ENCODE peak calls at places on chromosomes 11 and 22, in five cellular contexts. One of them, this sample, is unnamed.
A peak's percentile ranks its signal among the peaks of the same experiment; 100 is the strongest.

GRCh38 chr11:9677951-9678350 is 14.1 kb downstream of the SWAP70 start:
- DNase-seq in stimulated activated CD4-positive, alpha-beta T cell treated with anti-CD3 and anti-CD28 coated beads, TNF-alpha, amount 100 ng/mL, for 4 hours: no peak
- DNase-seq in H4: no peak
- DNase-seq in heart right ventricle: no peak
- DNase-seq in brain microvascular endothelial cell: no peak
- DNase-seq in this sample: no peak

GRCh38 chr11:17600316-17601205 is 53.5 kb downstream of the OTOG start:
- DNase-seq in H4: no peak
- DNase-seq in stimulated activated CD4-positive, alpha-beta T cell treated with anti-CD3 and anti-CD28 coated beads, TNF-alpha, amount 100 ng/mL, for 4 hours: no peak
- DNase-seq in brain microvascular endothelial cell: no peak
- DNase-seq in heart right ventricle: no peak
- DNase-seq in this sample: peak; percentile 78

GRCh38 chr11:57426439-57426753 is 525 bp downstream of the SLC43A3 start:
- DNase-seq in stimulated activated CD4-positive, alpha-beta T cell treated with anti-CD3 and anti-CD28 coated beads, TNF-alpha, amount 100 ng/mL, for 4 hours: no peak
- DNase-seq in H4: no peak
- DNase-seq in brain microvascular endothelial cell: no peak
- DNase-seq in heart right ventricle: no peak
- DNase-seq in this sample: no peak

GRCh38 chr11:27770576-27770975 is 70.3 kb upstream of the BDNF start:
- DNase-seq in H4: no peak
- DNase-seq in heart right ventricle: no peak
- DNase-seq in brain microvascular endothelial cell: no peak
- DNase-seq in stimulated activated CD4-positive, alpha-beta T cell treated with anti-CD3 and anti-CD28 coated beads, TNF-alpha, amount 100 ng/mL, for 4 hours: no peak
- DNase-seq in this sample: no peak

GRCh38 chr11:105398636-105399035 is 211.2 kb upstream of the GRIA4 start:
- DNase-seq in H4: no peak
- DNase-seq in stimulated activated CD4-positive, alpha-beta T cell treated with anti-CD3 and anti-CD28 coated beads, TNF-alpha, amount 100 ng/mL, for 4 hours: no peak
- DNase-seq in brain microvascular endothelial cell: no peak
- DNase-seq in heart right ventricle: no peak
- DNase-seq in this sample: no peak

GRCh38 chr11:63978551-63979235 is 4.3 kb downstream of the COX8A start:
- DNase-seq in heart right ventricle: no peak
- DNase-seq in H4: no peak
- DNase-seq in stimulated activated CD4-positive, alpha-beta T cell treated with anti-CD3 and anti-CD28 coated beads, TNF-alpha, amount 100 ng/mL, for 4 hours: no peak
- DNase-seq in brain microvascular endothelial cell: no peak
- DNase-seq in this sample: no peak

GRCh38 chr11:115608976-115609375 is 104.8 kb upstream of the CADM1 start:
- DNase-seq in H4: no peak
- DNase-seq in stimulated activated CD4-positive, alpha-beta T cell treated with anti-CD3 and anti-CD28 coated beads, TNF-alpha, amount 100 ng/mL, for 4 hours: no peak
- DNase-seq in brain microvascular endothelial cell: no peak
- DNase-seq in heart right ventricle: no peak
- DNase-seq in this sample: no peak

GRCh38 chr11:31492320-31492913 is 17.0 kb downstream of the IMMP1L start:
- DNase-seq in H4: no peak
- DNase-seq in stimulated activated CD4-positive, alpha-beta T cell treated with anti-CD3 and anti-CD28 coated beads, TNF-alpha, amount 100 ng/mL, for 4 hours: no peak
- DNase-seq in heart right ventricle: no peak
- DNase-seq in brain microvascular endothelial cell: peak; percentile 31
- DNase-seq in this sample: no peak

GRCh38 chr11:10938650-10939387 is 81.0 kb upstream of the ZBED5 start:
- DNase-seq in stimulated activated CD4-positive, alpha-beta T cell treated with anti-CD3 and anti-CD28 coated beads, TNF-alpha, amount 100 ng/mL, for 4 hours: no peak
- DNase-seq in H4: no peak
- DNase-seq in brain microvascular endothelial cell: no peak
- DNase-seq in heart right ventricle: no peak
- DNase-seq in this sample: peak; percentile 80

GRCh38 chr11:35235944-35236666 is 97.1 kb downstream of the CD44 start:
- DNase-seq in brain microvascular endothelial cell: no peak
- DNase-seq in stimulated activated CD4-positive, alpha-beta T cell treated with anti-CD3 and anti-CD28 coated beads, TNF-alpha, amount 100 ng/mL, for 4 hours: peak; percentile 42
- DNase-seq in heart right ventricle: no peak
- DNase-seq in H4: peak; percentile 95
- DNase-seq in this sample: no peak

GRCh38 chr22:23155831-23156230 is 10.6 kb downstream of the RAB36 start:
- DNase-seq in stimulated activated CD4-positive, alpha-beta T cell treated with anti-CD3 and anti-CD28 coated beads, TNF-alpha, amount 100 ng/mL, for 4 hours: no peak
- DNase-seq in heart right ventricle: no peak
- DNase-seq in H4: no peak
- DNase-seq in brain microvascular endothelial cell: no peak
- DNase-seq in this sample: no peak

GRCh38 chr22:19871845-19872778 is 17.4 kb upstream of the GNB1L start:
- DNase-seq in stimulated activated CD4-positive, alpha-beta T cell treated with anti-CD3 and anti-CD28 coated beads, TNF-alpha, amount 100 ng/mL, for 4 hours: no peak
- DNase-seq in brain microvascular endothelial cell: no peak
- DNase-seq in H4: no peak
- DNase-seq in heart right ventricle: no peak
- DNase-seq in this sample: no peak

GRCh38 chr11:45423036-45423435 is 136.9 kb upstream of the SYT13 start:
- DNase-seq in stimulated activated CD4-positive, alpha-beta T cell treated with anti-CD3 and anti-CD28 coated beads, TNF-alpha, amount 100 ng/mL, for 4 hours: no peak
- DNase-seq in H4: no peak
- DNase-seq in heart right ventricle: no peak
- DNase-seq in brain microvascular endothelial cell: no peak
- DNase-seq in this sample: no peak

GRCh38 chr11:64251986-64252837 is 882 bp downstream of the PLCB3 start:
- DNase-seq in H4: no peak
- DNase-seq in heart right ventricle: peak; percentile 63
- DNase-seq in brain microvascular endothelial cell: no peak
- DNase-seq in stimulated activated CD4-positive, alpha-beta T cell treated with anti-CD3 and anti-CD28 coated beads, TNF-alpha, amount 100 ng/mL, for 4 hours: no peak
- DNase-seq in this sample: no peak

GRCh38 chr11:85076535-85077330 is 550.4 kb downstream of the DLG2 start:
- DNase-seq in H4: peak; percentile 33
- DNase-seq in brain microvascular endothelial cell: peak; percentile 63
- DNase-seq in stimulated activated CD4-positive, alpha-beta T cell treated with anti-CD3 and anti-CD28 coated beads, TNF-alpha, amount 100 ng/mL, for 4 hours: no peak
- DNase-seq in heart right ventricle: no peak
- DNase-seq in this sample: no peak